ENCODE peak calls at places on chromosomes 11 and 22, in six cellular contexts. C is AG04450; G is naive thymus-derived CD4-positive, alpha-beta T cell; Q is foreskin keratinocyte; L is dorsolateral prefrontal cortex; X is A549. U is an unnamed sample.

GRCh38 chr11:87443707-87444106 is 406.0 kb downstream of the TMEM135 start:
- DNase-seq in L (no peak), G (no peak), C (no peak), Q (no peak), X (no peak), U (no peak)

GRCh38 chr22:19103881-19104821 is 18.1 kb downstream of the DGCR2 start:
- DNase-seq in C (peak), L (peak), Q (no peak), G (no peak), X (no peak), U (no peak)

GRCh38 chr22:48051796-48052620 is 1289.6 kb downstream of the TBC1D22A start:
- DNase-seq in C (no peak), Q (no peak), G (no peak), L (no peak), X (no peak), U (no peak)

GRCh38 chr11:100208207-100208606 is 478.9 kb upstream of the ARHGAP42 start:
- DNase-seq in L (no peak), Q (peak), G (no peak), X (no peak), C (no peak), U (no peak)

GRCh38 chr11:111457731-111458368 is 54.3 kb downstream of the BTG4 start:
- DNase-seq in Q (no peak), X (no peak), C (no peak), G (no peak), L (no peak), U (no peak)

GRCh38 chr11:79235696-79236095 is 205.1 kb downstream of the TENM4 start:
- DNase-seq in C (no peak), X (no peak), Q (no peak), L (no peak), G (no peak), U (no peak)

GRCh38 chr11:28833670-28834069 is 725.5 kb downstream of the METTL15 start:
- DNase-seq in L (no peak), Q (peak), G (no peak), X (peak), C (peak), U (no peak)

GRCh38 chr11:116984589-116984988 is 113.6 kb downstream of the SIK3 start:
- DNase-seq in G (no peak), Q (peak), C (peak), X (no peak), L (no peak), U (no peak)

GRCh38 chr11:102760355-102761035 is 19.9 kb downstream of the MMP10 start:
- DNase-seq in C (peak), Q (peak), L (no peak), G (no peak), X (peak), U (no peak)

GRCh38 chr11:14443642-14444041 is 56.0 kb downstream of the COPB1 start:
- DNase-seq in G (no peak), C (no peak), X (peak), Q (no peak), L (no peak), U (no peak)

GRCh38 chr22:19853058-19853878 is 1.4 kb downstream of the GNB1L start:
- DNase-seq in Q (no peak), X (no peak), G (no peak), C (no peak), L (no peak), U (no peak)

GRCh38 chr11:58394195-58394594 is 12.5 kb downstream of the OR5B3 start:
- DNase-seq in G (no peak), C (peak), L (no peak), Q (peak), X (no peak), U (no peak)

GRCh38 chr22:27241430-27242110 is 560.0 kb downstream of the MN1 start:
- DNase-seq in Q (no peak), C (no peak), X (no peak), L (peak), G (no peak), U (no peak)

GRCh38 chr11:12587333-12587997 is 86.8 kb upstream of the TEAD1 start:
- DNase-seq in L (no peak), G (peak), C (no peak), X (no peak), Q (peak), U (no peak)

GRCh38 chr11:117316197-117316961 is at the start of gene BACE1:
- DNase-seq in X (peak), Q (peak), G (peak), L (peak), C (peak), U (peak)

GRCh38 chr22:38832005-38832978 is 11.5 kb downstream of the NPTXR start:
- DNase-seq in G (no peak), Q (no peak), L (peak), X (no peak), C (no peak), U (no peak)

GRCh38 chr11:5021996-5022395 is 24.3 kb upstream of the OR52J3 start:
- DNase-seq in G (no peak), Q (no peak), C (no peak), L (no peak), X (no peak), U (no peak)

GRCh38 chr11:46560300-46561025 is 33.4 kb downstream of the AMBRA1 start:
- DNase-seq in C (no peak), G (peak), L (no peak), X (no peak), Q (no peak), U (no peak)

GRCh38 chr22:24104307-24105017 is 76.8 kb upstream of the SUSD2 start:
- DNase-seq in G (no peak), C (no peak), L (no peak), Q (no peak), X (no peak), U (no peak)

GRCh38 chr11:67266424-67267187 is at the start of gene GRK2:
- DNase-seq in C (no peak), L (no peak), G (no peak), X (peak), Q (no peak), U (no peak)

GRCh38 chr11:13207665-13208594 is 69.7 kb upstream of the BMAL1 start:
- DNase-seq in G (peak), L (no peak), Q (no peak), X (peak), C (peak), U (peak)

GRCh38 chr22:49768961-49769690 is 58.5 kb downstream of the BRD1 start:
- DNase-seq in C (peak), X (no peak), L (peak), Q (no peak), G (no peak), U (no peak)

GRCh38 chr11:116851631-116852030 is 14.2 kb upstream of the APOA1 start:
- DNase-seq in C (no peak), G (peak), Q (no peak), X (no peak), L (peak), U (no peak)

GRCh38 chr11:62786318-62787004 is 741 bp upstream of the TMEM179B start:
- DNase-seq in X (peak), L (peak), G (peak), Q (no peak), C (no peak), U (peak)

GRCh38 chr11:130847517-130847916 is 68.8 kb downstream of the SNX19 start:
- DNase-seq in L (no peak), G (no peak), Q (peak), C (peak), X (peak), U (no peak)

GRCh38 chr22:26461188-26461810 is 22.3 kb downstream of the HPS4 start:
- DNase-seq in L (no peak), G (peak), Q (no peak), X (peak), C (no peak), U (no peak)

GRCh38 chr22:49916851-49917250 is 1.4 kb downstream of the ALG12 start:
- DNase-seq in L (no peak), X (no peak), C (no peak), G (no peak), Q (no peak), U (no peak)

GRCh38 chr22:46293591-46294260 is 2.9 kb upstream of the GTSE1 start:
- DNase-seq in Q (no peak), C (no peak), L (peak), G (peak), X (no peak), U (no peak)

GRCh38 chr22:46213052-46213451 is 37.0 kb downstream of the CDPF1 start:
- DNase-seq in L (no peak), X (no peak), Q (no peak), C (no peak), G (no peak), U (no peak)

GRCh38 chr11:11500744-11501487 is 120.9 kb downstream of the GALNT18 start:
- DNase-seq in X (no peak), Q (no peak), G (no peak), L (no peak), C (no peak), U (no peak)

GRCh38 chr11:104997288-104997687 is 25.7 kb downstream of the CASP5 start:
- DNase-seq in C (no peak), G (no peak), Q (no peak), X (peak), L (no peak), U (no peak)

GRCh38 chr22:38238519-38239051 is 34.2 kb downstream of the TMEM184B start:
- DNase-seq in Q (no peak), G (no peak), C (no peak), L (no peak), X (no peak), U (no peak)

GRCh38 chr22:31747441-31747840 is 2.5 kb downstream of the PRR14L start:
- DNase-seq in Q (no peak), G (no peak), C (no peak), L (no peak), X (no peak), U (no peak)
- H3K27ac ChIP-seq in Q (no peak), G (no peak), C (no peak), L (no peak), X (no peak), U (no peak)

DNA sequence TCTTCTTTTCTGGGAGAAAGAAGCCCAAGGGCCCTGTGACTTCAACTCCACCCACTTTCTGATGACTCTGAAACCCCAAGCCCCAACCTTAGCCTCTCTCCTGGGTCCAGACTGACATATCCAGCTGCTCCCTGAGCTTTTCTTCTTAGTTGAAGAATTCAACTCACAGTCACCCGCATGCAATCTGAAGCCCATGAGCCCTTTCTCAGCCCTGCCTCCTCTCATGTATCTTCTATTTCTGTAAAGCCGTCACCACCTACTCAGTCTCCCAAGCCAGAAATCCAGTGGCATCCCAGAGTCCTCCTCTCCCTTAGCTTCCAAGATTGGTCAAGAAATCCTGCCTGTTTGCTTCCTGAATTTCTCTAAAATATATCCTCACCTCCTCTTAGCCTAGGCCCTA is 7.1 kb upstream of the TMA7B start:
- DNase-seq in G (no peak), X (no peak), C (no peak), Q (no peak), L (peak), U (no peak)
- H3K27ac ChIP-seq in G (peak), X (no peak), C (no peak), Q (no peak), L (no peak), U (no peak)

GRCh38 chr11:9922806-9923205 is 258.9 kb downstream of the SWAP70 start:
- DNase-seq in C (no peak), L (no peak), G (no peak), Q (no peak), X (no peak), U (no peak)
- H3K27ac ChIP-seq in C (no peak), L (no peak), G (no peak), Q (no peak), X (no peak), U (no peak)

DNA sequence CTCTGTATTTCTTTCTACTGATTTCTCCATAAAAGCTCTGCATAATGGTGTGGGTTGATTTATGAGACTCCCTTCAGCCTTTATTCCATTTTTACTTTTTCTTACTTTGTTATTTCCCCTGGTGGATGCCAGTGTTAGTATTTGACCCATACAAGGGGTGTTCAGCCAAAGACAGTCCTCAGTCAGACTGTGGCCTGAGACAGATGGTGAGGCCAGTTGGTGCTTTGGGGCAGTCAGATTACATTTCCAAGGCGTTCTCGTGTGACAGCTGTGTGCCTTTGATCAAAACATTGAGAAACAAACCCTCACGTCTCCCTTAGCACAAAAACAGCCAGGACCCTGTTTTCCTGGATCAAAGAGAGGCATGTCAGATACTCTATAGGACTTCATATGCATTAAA is 31.3 kb upstream of the SLN start:
- DNase-seq in L (no peak), C (no peak), G (no peak), Q (no peak), X (no peak), U (no peak)
- H3K27ac ChIP-seq in L (no peak), C (no peak), G (no peak), Q (no peak), X (no peak), U (no peak)